ENCODE peak calls at places on chromosomes 16 and 17, in four cellular contexts. D is GM23248, S is heart right ventricle, V is Peyer's patch. C is an unnamed sample.

GRCh38 chr17:78409191-78409621 is 30.8 kb downstream of the PGS1 start:
- DNase-seq in S (no peak), D (no peak), V (no peak), C (no peak)

GRCh38 chr17:2090804-2091534 is 36.1 kb downstream of the HIC1 start:
- DNase-seq in V (no peak), D (peak), S (peak), C (no peak)

GRCh38 chr16:29825145-29826044 is 5.1 kb downstream of the MVP start:
- DNase-seq in D (peak), S (peak), V (no peak), C (peak)

GRCh38 chr16:10558746-10559641 is 21.4 kb downstream of the EMP2 start:
- DNase-seq in S (peak), V (no peak), D (peak), C (no peak)

GRCh38 chr16:21953541-21953902 is 361 bp downstream of the UQCRC2 start:
- DNase-seq in D (no peak), S (no peak), V (no peak), C (no peak)

GRCh38 chr17:58232707-58233156 is 5.7 kb upstream of the LPO start:
- DNase-seq in D (peak), S (no peak), V (peak), C (no peak)

GRCh38 chr17:12591336-12591735 is 74.4 kb upstream of the MYOCD start:
- DNase-seq in S (no peak), D (no peak), V (no peak), C (no peak)

GRCh38 chr17:57859601-57860413 is 10.0 kb upstream of the MRPS23 start:
- DNase-seq in D (no peak), S (no peak), V (no peak), C (no peak)

GRCh38 chr17:56939869-56940484 is 20.9 kb downstream of the COIL start:
- DNase-seq in D (peak), V (no peak), S (no peak), C (no peak)

GRCh38 chr17:75131278-75132017 is at the start of gene NT5C:
- DNase-seq in D (peak), S (peak), V (peak), C (peak)

GRCh38 chr17:49576121-49576905 is 642 bp downstream of the NXPH3 start:
- DNase-seq in D (peak), S (no peak), V (no peak), C (no peak)

GRCh38 chr16:46555981-46556380 is 65.2 kb downstream of the SHCBP1 start:
- DNase-seq in S (no peak), V (no peak), D (peak), C (no peak)

GRCh38 chr17:42387663-42388380 is 420 bp downstream of the STAT3 start:
- DNase-seq in D (peak), S (peak), V (peak), C (no peak)

GRCh38 chr17:59296190-59296589 is 35.3 kb upstream of the YPEL2 start:
- DNase-seq in D (no peak), V (no peak), S (no peak), C (no peak)

GRCh38 chr16:2429771-2430663 is 770 bp downstream of the CCNF start:
- DNase-seq in S (no peak), D (peak), V (no peak), C (no peak)

GRCh38 chr17:53336281-53336680 is 486.4 kb upstream of the KIF2B start:
- DNase-seq in V (no peak), D (no peak), S (no peak), C (no peak)

GRCh38 chr17:50198026-50198669 is 3.3 kb downstream of the COL1A1 start:
- DNase-seq in D (peak), V (peak), S (peak), C (peak)

GRCh38 chr16:84699712-84700517 is at the start of gene USP10:
- DNase-seq in V (peak), S (peak), D (peak), C (peak)

GRCh38 chr16:29698484-29699323 is 19.7 kb downstream of the QPRT start:
- DNase-seq in S (no peak), D (no peak), V (no peak), C (no peak)

GRCh38 chr17:79836952-79837887 is 2.0 kb downstream of the CBX4 start:
- DNase-seq in D (peak), V (peak), S (peak), C (peak)

GRCh38 chr16:85347213-85347591 is 234.9 kb upstream of the CIBAR2 start:
- DNase-seq in S (no peak), V (no peak), D (peak), C (no peak)

GRCh38 chr17:67836205-67836987 is 11.1 kb downstream of the BPTF start:
- DNase-seq in V (no peak), S (no peak), D (peak), C (no peak)

GRCh38 chr16:49546735-49547134 is 173.1 kb downstream of the C16orf78 start:
- DNase-seq in S (no peak), V (no peak), D (no peak), C (no peak)

GRCh38 chr16:21704733-21705132 is 41.0 kb downstream of the OTOA start:
- DNase-seq in S (no peak), D (no peak), V (no peak), C (no peak)

GRCh38 chr16:2037631-2038358 is 9.8 kb downstream of the NTHL1 start:
- DNase-seq in V (no peak), S (no peak), D (no peak), C (no peak)

GRCh38 chr16:56450275-56450889 is 750 bp downstream of the NUDT21 start:
- DNase-seq in S (no peak), D (peak), V (no peak), C (no peak)

GRCh38 chr17:48990882-48991357 is 6.3 kb upstream of the IGF2BP1 start:
- DNase-seq in D (no peak), S (no peak), V (no peak), C (no peak)

GRCh38 chr17:78058581-78058980 is 70.0 kb downstream of the TMC6 start:
- DNase-seq in V (no peak), D (no peak), S (no peak), C (no peak)

GRCh38 chr17:82236142-82236971 is 7.5 kb downstream of the SLC16A3 start:
- DNase-seq in V (peak), D (peak), S (no peak), C (peak)

GRCh38 chr17:61624951-61625350 is 33.9 kb upstream of the NACA2 start:
- DNase-seq in S (no peak), V (no peak), D (no peak), C (no peak)

GRCh38 chr17:9568004-9568403 is 7.6 kb downstream of the STX8 start:
- DNase-seq in D (no peak), V (no peak), S (no peak), C (no peak)

GRCh38 chr17:74287203-74287602 is 13.2 kb downstream of the DNAI2 start:
- DNase-seq in S (no peak), D (no peak), V (no peak), C (no peak)

GRCh38 chr16:75733305-75734141 is 7.2 kb upstream of the CPHXL start:
- DNase-seq in S (no peak), D (peak), V (no peak), C (no peak)

GRCh38 chr17:3870871-3871306 is 22.0 kb downstream of the CAMKK1 start:
- DNase-seq in V (peak), S (no peak), D (no peak), C (peak)

GRCh38 chr16:30526137-30526822 is at the start of gene ZNF768:
- DNase-seq in D (peak), S (no peak), V (peak), C (peak)

GRCh38 chr16:79764415-79765149 is 164.0 kb upstream of the MAF start:
- DNase-seq in S (no peak), V (no peak), D (no peak), C (no peak)

GRCh38 chr16:79768594-79768993 is 168.1 kb upstream of the MAF start:
- DNase-seq in S (no peak), D (peak), V (no peak), C (no peak)

GRCh38 chr16:79769320-79770243 is 169.0 kb upstream of the MAF start:
- DNase-seq in V (no peak), D (no peak), S (no peak), C (no peak)

GRCh38 chr16:79770244-79771064 is 169.9 kb upstream of the MAF start:
- DNase-seq in S (peak), D (peak), V (peak), C (peak)

GRCh38 chr16:79767597-79768280 is 167.2 kb upstream of the MAF start:
- DNase-seq in V (no peak), D (peak), S (no peak), C (no peak)
- H3K27ac ChIP-seq in V (peak), D (no peak), S (peak), C (no peak)

GRCh38 chr17:29263916-29264315 is 17.3 kb downstream of the CRYBA1 start:
- DNase-seq in S (no peak), D (no peak), V (no peak), C (no peak)
- H3K27ac ChIP-seq in S (no peak), D (no peak), V (no peak), C (no peak)

GRCh38 chr16:89422905-89423630 is 67.3 kb downstream of the ANKRD11 start:
- DNase-seq in S (no peak), V (peak), D (peak), C (peak)
- H3K27ac ChIP-seq in S (peak), V (peak), D (peak), C (no peak)

DNA sequence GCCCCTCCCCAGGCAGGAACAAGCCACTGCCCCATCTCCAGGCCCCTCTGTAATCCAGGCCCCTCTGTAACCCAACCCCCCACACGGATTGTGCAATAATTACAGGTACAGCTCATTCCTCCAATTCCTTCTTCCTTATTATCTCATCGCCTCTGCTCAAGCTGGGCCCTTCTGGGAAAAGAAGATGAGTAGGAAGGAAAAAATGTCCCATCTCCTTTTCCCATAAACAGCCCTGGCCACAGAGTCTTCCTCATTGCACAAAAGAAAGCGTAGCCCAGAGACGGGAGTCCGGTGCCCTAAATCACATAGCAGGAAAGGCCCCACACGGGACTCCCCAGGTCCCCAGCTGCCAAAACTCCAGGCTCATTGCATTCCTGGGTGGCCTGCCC is 3.6 kb upstream of the LITAFD start:
- DNase-seq in V (no peak), D (peak), S (no peak), C (no peak)
- H3K27ac ChIP-seq in V (peak), D (peak), S (no peak), C (no peak)

DNA sequence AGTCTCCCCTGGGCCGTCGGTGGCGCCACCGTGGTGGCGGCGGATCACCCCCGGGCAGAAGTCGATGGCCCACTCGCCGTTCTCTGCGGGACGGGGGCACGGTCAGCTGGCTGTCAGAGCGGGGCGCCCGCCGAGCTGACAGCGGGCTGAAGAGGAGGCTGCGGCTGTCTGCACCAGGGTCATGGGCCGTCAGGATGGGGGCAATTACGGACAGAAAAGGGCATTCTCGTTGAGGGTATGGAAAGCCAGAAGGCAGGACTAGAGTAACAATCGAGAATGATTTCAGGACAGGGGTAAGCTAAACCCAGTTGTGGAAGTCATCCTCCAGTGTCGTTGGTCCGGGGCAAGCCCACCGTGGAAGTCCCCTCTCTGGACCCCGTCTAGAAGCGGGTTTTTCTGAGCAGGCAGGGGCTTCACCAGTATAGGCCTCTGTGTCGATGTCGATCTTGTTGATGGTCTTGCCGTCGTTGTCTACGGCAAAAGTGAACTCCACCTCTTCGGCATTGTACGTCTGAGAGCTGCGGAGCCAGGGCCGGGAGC is 1.7 kb downstream of the CHRNE start:
- DNase-seq in D (no peak), S (no peak), V (no peak), C (no peak)
- H3K27ac ChIP-seq in D (no peak), S (peak), V (no peak), C (peak)

C was measured in CD8-positive, alpha-beta T cell.